ENCODE peak calls at places on chromosomes 7 and 10, in five cellular contexts. Z is HL-60, M is cardiac muscle cell, B is GM12865, U is A549. X is an unnamed sample.

GRCh38 chr7:82305347-82306005 is 138.1 kb downstream of the CACNA2D1 start:
- DNase-seq in B (no peak), U (no peak), Z (no peak), M (no peak), X (no peak)

GRCh38 chr10:122236690-122237306 is 34.3 kb upstream of the BTBD16 start:
- DNase-seq in M (peak; percentile 43), B (no peak), U (no peak), Z (no peak), X (no peak)

GRCh38 chr10:9215121-9215520 is 1160.6 kb downstream of the GATA3 start:
- DNase-seq in Z (no peak), B (no peak), M (no peak), U (no peak), X (no peak)

GRCh38 chr10:93126484-93127052 is 52.9 kb downstream of the CYP26A1 start:
- DNase-seq in Z (no peak), B (no peak), M (no peak), U (no peak), X (no peak)

GRCh38 chr7:70647801-70648491 is 484.0 kb upstream of the GALNT17 start:
- DNase-seq in M (no peak), Z (no peak), B (peak; percentile 81), U (no peak), X (no peak)

GRCh38 chr10:7491949-7492659 is 81.3 kb upstream of the SFMBT2 start:
- DNase-seq in M (no peak), B (peak; percentile 83), Z (no peak), U (no peak), X (no peak)

GRCh38 chr7:94561841-94562514 is 52.4 kb downstream of the CASD1 start:
- DNase-seq in Z (no peak), U (no peak), B (no peak), M (no peak), X (peak; percentile 58)

GRCh38 chr10:123561145-123561448 is 105.1 kb upstream of the GPR26 start:
- DNase-seq in U (no peak), B (no peak), M (no peak), Z (no peak), X (no peak)

GRCh38 chr10:43250925-43251663 is 15.8 kb downstream of the RASGEF1A start:
- DNase-seq in U (no peak), M (no peak), B (no peak), Z (no peak), X (no peak)

GRCh38 chr7:47204709-47205108 is 377.2 kb downstream of the TNS3 start:
- DNase-seq in U (no peak), B (no peak), M (no peak), Z (no peak), X (no peak)

GRCh38 chr7:29482056-29482455 is 81.6 kb upstream of the PRR15 start:
- DNase-seq in U (no peak), M (peak; percentile 36), B (no peak), Z (no peak), X (no peak)

GRCh38 chr10:17088118-17088806 is 41.3 kb downstream of the CUBN start:
- DNase-seq in U (peak; percentile 6), B (no peak), M (no peak), Z (no peak), X (peak; percentile 81)

GRCh38 chr10:15545884-15546283 is 173.8 kb downstream of the ITGA8 start:
- DNase-seq in M (no peak), Z (no peak), U (no peak), B (no peak), X (no peak)

GRCh38 chr10:5946786-5947185 is 30.6 kb downstream of the IL15RA start:
- DNase-seq in U (no peak), B (no peak), M (no peak), Z (no peak), X (no peak)

GRCh38 chr10:5943536-5943935 is 33.8 kb downstream of the IL15RA start:
- DNase-seq in M (peak; percentile 40), Z (no peak), B (no peak), U (no peak), X (peak; percentile 65)

GRCh38 chr10:5944389-5945202 is 32.7 kb downstream of the IL15RA start:
- DNase-seq in M (no peak), Z (no peak), U (peak; percentile 34), B (no peak), X (peak; percentile 100)

GRCh38 chr10:5945561-5946418 is 31.6 kb downstream of the IL15RA start:
- DNase-seq in U (no peak), B (no peak), Z (no peak), M (no peak), X (peak; percentile 87)

GRCh38 chr10:5945203-5945534 is 32.2 kb downstream of the IL15RA start:
- DNase-seq in U (no peak), B (no peak), Z (no peak), M (no peak), X (no peak)
- H3K4me3 ChIP-seq in U (no peak overlapping the region), B (no peak overlapping the region), Z (no peak overlapping the region), M (no peak overlapping the region), X (no peak overlapping the region)

GRCh38 chr7:92135490-92135889 is 1.2 kb upstream of the CYP51A1 start:
- DNase-seq in B (peak; percentile 3), Z (no peak), M (no peak), U (no peak), X (no peak)
- H3K4me3 ChIP-seq in B (peak overlapping the region; percentile 90), Z (no peak overlapping the region), M (peak overlapping the region; percentile 66), U (peak overlapping the region; percentile 92), X (peak overlapping the region; percentile 93)

GRCh38 chr10:95602382-95602781 is 41.2 kb upstream of the SORBS1 start:
- DNase-seq in B (no peak), U (no peak), M (no peak), Z (no peak), X (no peak)
- H3K4me3 ChIP-seq in B (no peak overlapping the region), U (no peak overlapping the region), M (no peak overlapping the region), Z (no peak overlapping the region), X (no peak overlapping the region)

GRCh38 chr10:34489973-34490372 is 325.1 kb downstream of the PARD3 start:
- DNase-seq in U (peak; percentile 27), B (no peak), M (no peak), Z (no peak), X (peak; percentile 48)
- H3K4me3 ChIP-seq in U (no peak overlapping the region), B (no peak overlapping the region), M (no peak overlapping the region), Z (no peak overlapping the region), X (no peak overlapping the region)

DNA sequence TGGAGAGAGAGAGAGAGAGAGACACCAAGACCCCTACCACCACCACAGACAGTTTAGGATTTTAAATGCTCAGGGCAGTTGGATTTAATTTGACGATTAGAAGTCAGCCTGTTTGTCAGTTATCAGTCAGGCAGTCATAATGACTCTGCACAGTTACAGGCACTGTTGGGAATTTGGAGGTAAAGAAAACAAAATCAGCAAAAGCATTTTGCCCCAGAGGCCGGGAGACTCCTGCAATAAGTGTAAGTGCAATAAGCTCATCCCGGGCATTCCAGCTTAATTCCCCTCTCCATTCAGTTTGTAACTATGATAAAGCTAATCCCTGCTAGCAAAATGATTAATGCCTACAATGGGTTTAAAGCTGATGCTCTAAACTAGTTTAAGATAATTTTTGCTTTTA is 13.5 kb downstream of the SEMA3C start:
- DNase-seq in B (no peak), U (no peak), Z (no peak), M (no peak), X (no peak)
- H3K4me3 ChIP-seq in B (no peak overlapping the region), U (no peak overlapping the region), Z (no peak overlapping the region), M (no peak overlapping the region), X (no peak overlapping the region)

X was measured in cardiac fibroblast.